ENCODE peak calls at places on chromosome 4, in eight cellular contexts. W is gastrocnemius medialis, O is mucosa of descending colon, C is cardiac fibroblast, S is IMR-90, D is HepG2, I is A549, T is heart right ventricle. P is an unnamed sample.

GRCh38 chr4:146661368-146661767 is 22.7 kb downstream of the POU4F2 start:
- DNase-seq in W (no peak), O (no peak), C (no peak), S (no peak), D (no peak), I (no peak), T (no peak), P (no peak)

GRCh38 chr4:158065176-158065575 is 107.6 kb downstream of the GASK1B start:
- DNase-seq in W (no peak), O (no peak), C (no peak), S (no peak), D (peak; percentile 4), I (no peak), T (no peak), P (no peak)

GRCh38 chr4:102427599-102427998 is 73.6 kb upstream of the NFKB1 start:
- DNase-seq in W (no peak), O (no peak), C (no peak), S (no peak), D (no peak), I (no peak), T (no peak), P (no peak)

GRCh38 chr4:180449395-180449956 is 1793.7 kb upstream of the TENM3 start:
- DNase-seq in W (no peak), O (no peak), C (no peak), S (peak; percentile 21), D (peak; percentile 46), I (peak; percentile 56), T (no peak), P (peak; percentile 19)

GRCh38 chr4:149264093-149264733 is 551.4 kb downstream of the IQCM start:
- DNase-seq in W (no peak), O (peak; percentile 25), C (peak; percentile 70), S (peak; percentile 74), D (peak; percentile 50), I (peak; percentile 55), T (no peak), P (peak; percentile 46)

GRCh38 chr4:54109226-54110018 is 9.5 kb downstream of the GSX2 start:
- DNase-seq in W (no peak), O (no peak), C (no peak), S (no peak), D (no peak), I (no peak), T (no peak), P (no peak)

GRCh38 chr4:145819246-145820181 is 119.1 kb downstream of the ZNF827 start:
- DNase-seq in W (peak; percentile 50), O (peak; percentile 5), C (no peak), S (no peak), D (no peak), I (no peak), T (no peak), P (no peak)

GRCh38 chr4:176726803-176727202 is 65.9 kb downstream of the VEGFC start:
- DNase-seq in W (no peak), O (no peak), C (peak; percentile 43), S (peak; percentile 97), D (no peak), I (no peak), T (no peak), P (peak; percentile 17)

GRCh38 chr4:58301384-58301783 is 1191.2 kb upstream of the IGFBP7 start:
- DNase-seq in W (no peak), O (no peak), C (peak; percentile 59), S (no peak), D (no peak), I (peak; percentile 36), T (no peak), P (no peak)

GRCh38 chr4:184870718-184871117 is 45.0 kb upstream of the ACSL1 start:
- DNase-seq in W (no peak), O (no peak), C (no peak), S (no peak), D (no peak), I (no peak), T (no peak), P (no peak)

GRCh38 chr4:47942420-47942819 is 28.0 kb upstream of the NFXL1 start:
- DNase-seq in W (no peak), O (no peak), C (no peak), S (no peak), D (no peak), I (no peak), T (no peak), P (no peak)

GRCh38 chr4:39157520-39157919 is 24.8 kb upstream of the WDR19 start:
- DNase-seq in W (no peak), O (no peak), C (no peak), S (no peak), D (no peak), I (no peak), T (no peak), P (no peak)

GRCh38 chr4:112509243-112510190 is 6.5 kb downstream of the NEUROG2 start:
- DNase-seq in W (no peak), O (no peak), C (no peak), S (peak; percentile 20), D (no peak), I (no peak), T (no peak), P (no peak)

GRCh38 chr4:132417220-132417619 is 731.9 kb upstream of the PCDH10 start:
- DNase-seq in W (no peak), O (no peak), C (no peak), S (no peak), D (no peak), I (no peak), T (no peak), P (no peak)

GRCh38 chr4:158172558-158173258 is at the start of gene GASK1B:
- DNase-seq in W (no peak), O (peak; percentile 78), C (peak; percentile 84), S (peak; percentile 64), D (peak; percentile 81), I (peak; percentile 53), T (no peak), P (no peak)

GRCh38 chr4:177632481-177632880 is 190.2 kb upstream of the AGA start:
- DNase-seq in W (no peak), O (no peak), C (no peak), S (no peak), D (no peak), I (no peak), T (no peak), P (no peak)

GRCh38 chr4:181143241-181143854 is 1099.9 kb upstream of the TENM3 start:
- DNase-seq in W (peak; percentile 54), O (peak; percentile 86), C (peak; percentile 81), S (peak; percentile 72), D (peak; percentile 59), I (peak; percentile 61), T (peak; percentile 71), P (peak; percentile 19)

GRCh38 chr4:88693792-88694191 is 3.8 kb downstream of the NAP1L5 start:
- DNase-seq in W (no peak), O (no peak), C (no peak), S (no peak), D (no peak), I (no peak), T (no peak), P (no peak)

GRCh38 chr4:37889849-37890500 is 909 bp upstream of the TBC1D1 start:
- DNase-seq in W (peak; percentile 42), O (peak; percentile 19), C (no peak), S (peak; percentile 1), D (no peak), I (no peak), T (peak; percentile 42), P (no peak)

GRCh38 chr4:156536661-156537060 is 434.9 kb downstream of the PDGFC start:
- DNase-seq in W (no peak), O (no peak), C (no peak), S (peak; percentile 50), D (no peak), I (no peak), T (no peak), P (no peak)

GRCh38 chr4:147160908-147161513 is 215.3 kb upstream of the TTC29 start:
- DNase-seq in W (no peak), O (peak; percentile 32), C (peak; percentile 80), S (peak; percentile 71), D (peak; percentile 24), I (peak; percentile 49), T (no peak), P (peak; percentile 56)

GRCh38 chr4:86993909-86994672 is 59.3 kb downstream of the AFF1 start:
- DNase-seq in W (no peak), O (no peak), C (no peak), S (no peak), D (peak; percentile 74), I (no peak), T (no peak), P (no peak)

DNA sequence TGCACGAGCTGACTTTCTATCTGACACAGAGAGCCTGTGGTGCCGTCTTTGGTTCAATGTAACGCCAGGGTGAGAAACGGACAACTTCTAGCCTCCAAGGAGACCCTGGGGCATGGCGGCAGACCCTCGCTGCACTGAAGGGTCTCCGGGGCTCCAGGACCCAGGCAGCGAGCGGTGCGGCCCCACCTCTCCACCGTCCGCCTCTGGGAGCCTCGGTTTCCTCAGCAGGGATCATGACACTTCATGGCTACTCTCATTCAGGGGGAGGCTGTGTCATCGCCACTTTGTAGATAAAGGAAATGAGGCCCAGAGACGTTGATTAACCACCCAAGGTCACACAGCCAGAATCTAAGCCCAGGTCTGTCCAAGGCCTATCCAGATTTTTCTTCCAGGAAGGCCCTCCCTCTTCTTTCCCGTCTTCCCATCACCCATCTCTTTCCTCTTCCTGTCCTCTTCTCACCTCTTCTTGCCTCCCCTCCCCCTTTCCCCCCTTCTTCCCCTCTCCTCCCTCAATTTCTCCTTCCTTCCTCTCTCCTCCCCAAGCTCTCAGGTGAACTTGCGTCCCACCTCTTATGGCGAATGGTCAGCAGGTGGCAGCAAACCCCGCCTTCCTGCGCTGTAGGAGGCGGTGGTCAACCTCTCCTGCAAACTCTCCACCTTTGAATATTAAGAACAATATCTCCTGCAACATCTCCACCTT is 69.3 kb upstream of the HMX1 start:
- DNase-seq in W (no peak), O (peak; percentile 37), C (no peak), S (no peak), D (peak; percentile 10), I (peak; percentile 17), T (no peak), P (no peak)
- TF ChIP-seq CTCF in W (no peak), O (no peak), C (no peak), S (no peak), D (peak; percentile 66), I (peak; percentile 22), T (peak; percentile 20), P (peak; percentile 74)

GRCh38 chr4:82373816-82374740 is at the start of gene HNRNPD:
- DNase-seq in W (peak; percentile 99), O (peak; percentile 97), C (peak; percentile 100), S (peak; percentile 100), D (peak; percentile 99), I (peak; percentile 99), T (peak; percentile 96), P (peak; percentile 98)
- TF ChIP-seq CTCF in W (peak; percentile 20), O (no peak), C (no peak), S (no peak), D (no peak), I (no peak), T (peak; percentile 16), P (no peak)

GRCh38 chr4:153945704-153946103 is 156.8 kb upstream of the SFRP2 start:
- DNase-seq in W (no peak), O (no peak), C (no peak), S (no peak), D (no peak), I (no peak), T (no peak), P (no peak)
- TF ChIP-seq CTCF in W (no peak), O (no peak), C (no peak), S (no peak), D (no peak), I (no peak), T (no peak), P (no peak)

DNA sequence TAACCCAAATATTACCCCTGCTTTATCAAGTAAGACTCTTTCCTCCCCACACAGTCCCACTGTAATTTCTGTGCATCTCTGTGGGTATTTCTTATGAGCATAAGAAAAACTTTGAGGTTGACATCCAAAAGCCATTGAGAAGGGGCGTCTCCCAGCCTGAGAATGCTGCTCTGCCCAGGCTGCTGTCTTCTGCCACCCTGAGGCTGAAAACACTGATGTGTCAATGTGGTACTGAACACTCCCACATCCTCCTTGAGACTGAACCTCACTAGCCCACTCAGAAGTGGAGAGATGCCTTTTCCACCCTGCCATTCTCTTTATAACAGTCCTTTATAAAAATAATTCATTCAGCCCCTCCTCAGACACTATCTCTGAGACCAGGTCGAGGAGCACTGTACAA is 120.8 kb downstream of the SMIM20 start:
- DNase-seq in W (no peak), O (no peak), C (no peak), S (no peak), D (no peak), I (no peak), T (no peak), P (no peak)
- TF ChIP-seq CTCF in W (no peak), O (no peak), C (no peak), S (no peak), D (no peak), I (no peak), T (no peak), P (no peak)